ENCODE peak calls at places on chromosomes 11 and 22, in four cellular contexts. K is CD4-positive, alpha-beta T cell; F is T1000; L is astrocyte of the cerebellum. H is an unnamed sample.

GRCh38 chr11:4610258-4610935 is 2.4 kb upstream of the TRIM68 start:
- DNase-seq in L (no peak), K (no peak), F (no peak), H (no peak)

GRCh38 chr11:65791719-65792213 is 4.9 kb downstream of the OVOL1 start:
- DNase-seq in K (peak; percentile 29), F (no peak), L (no peak), H (peak; percentile 79)

GRCh38 chr11:6733326-6734030 is 38.3 kb downstream of the OR2AG2 start:
- DNase-seq in F (no peak), K (no peak), L (no peak), H (no peak)

GRCh38 chr11:13308704-13309103 is 31.1 kb downstream of the BMAL1 start:
- DNase-seq in F (no peak), K (no peak), L (no peak), H (no peak)

GRCh38 chr11:67006029-67006884 is 16.7 kb upstream of the SYT12 start:
- DNase-seq in K (no peak), F (no peak), L (no peak), H (no peak)

GRCh38 chr11:87236368-87236767 is 198.6 kb downstream of the TMEM135 start:
- DNase-seq in L (no peak), K (no peak), F (no peak), H (no peak)

GRCh38 chr22:29994941-29995340 is 85.3 kb upstream of the HORMAD2 start:
- DNase-seq in F (no peak), L (no peak), K (no peak), H (no peak)

GRCh38 chr11:73236879-73237278 is 18.8 kb downstream of the P2RY2 start:
- DNase-seq in K (no peak), L (no peak), F (no peak), H (no peak)

GRCh38 chr11:72263363-72263762 is 19.4 kb upstream of the PHOX2A start:
- DNase-seq in F (no peak), L (peak; percentile 26), K (no peak), H (no peak)

GRCh38 chr11:117316197-117316961 is at the start of gene BACE1:
- DNase-seq in K (no peak), L (peak; percentile 66), F (peak; percentile 47), H (no peak)

GRCh38 chr22:36442506-36443197 is 38.8 kb downstream of the TXN2 start:
- DNase-seq in F (no peak), L (no peak), K (no peak), H (no peak)

GRCh38 chr11:93740802-93741093 is 547 bp downstream of the TAF1D start:
- DNase-seq in K (peak; percentile 38), L (peak; percentile 33), F (no peak), H (peak; percentile 73)

GRCh38 chr11:64356498-64357411 is 2.2 kb upstream of the RPS6KA4 start:
- DNase-seq in F (no peak), K (no peak), L (no peak), H (no peak)

GRCh38 chr11:133747409-133747808 is 97.9 kb downstream of the SPATA19 start:
- DNase-seq in L (no peak), F (no peak), K (no peak), H (no peak)